ENCODE peak calls at places on chromosomes 3 and 15, in four cellular contexts. G is breast epithelium, J is psoas muscle, V is A549. C is an unnamed sample.
A peak's percentile ranks its signal among the peaks of the same experiment; 100 is the strongest.

GRCh38 chr3:56855856-56856538 is 54.2 kb upstream of the ARHGEF3 start:
- DNase-seq in G (no peak), J (peak; percentile 24), V (no peak), C (no peak)

GRCh38 chr15:89096664-89097063 is 8.4 kb downstream of the ABHD2 start:
- DNase-seq in G (no peak), J (no peak), V (no peak), C (no peak)

GRCh38 chr15:81054236-81054635 is 53.5 kb downstream of the TLNRD1 start:
- DNase-seq in G (no peak), J (no peak), V (no peak), C (no peak)

GRCh38 chr3:113035387-113035982 is 44.7 kb downstream of the GTPBP8 start:
- DNase-seq in G (no peak), J (no peak), V (peak; percentile 64), C (peak; percentile 30)

GRCh38 chr3:12994357-12994606 is 78.9 kb downstream of the IQSEC1 start:
- DNase-seq in G (no peak), J (peak; percentile 63), V (peak; percentile 60), C (no peak)

GRCh38 chr3:37592328-37592727 is 269.4 kb upstream of the CTDSPL start:
- DNase-seq in G (no peak), J (no peak), V (no peak), C (no peak)

GRCh38 chr3:141094851-141095545 is 43.9 kb downstream of the SPSB4 start:
- DNase-seq in G (no peak), J (peak; percentile 81), V (no peak), C (no peak)

GRCh38 chr15:100958326-100959065 is 39.3 kb downstream of the LRRK1 start:
- DNase-seq in G (no peak), J (no peak), V (peak; percentile 77), C (no peak)

GRCh38 chr3:81554805-81555204 is 206.6 kb downstream of the GBE1 start:
- DNase-seq in G (no peak), J (no peak), V (no peak), C (no peak)

GRCh38 chr15:65903296-65904073 is 34.2 kb downstream of the RAB11A start:
- DNase-seq in G (no peak), J (no peak), V (no peak), C (no peak)

GRCh38 chr3:17023006-17023664 is 138.4 kb downstream of the PLCL2 start:
- DNase-seq in G (no peak), J (no peak), V (no peak), C (no peak)

GRCh38 chr3:138078096-138078495 is 37.3 kb downstream of the DZIP1L start:
- DNase-seq in G (no peak), J (no peak), V (no peak), C (no peak)

GRCh38 chr3:154247806-154248480 is 76.3 kb downstream of the DHX36 start:
- DNase-seq in G (no peak), J (no peak), V (no peak), C (no peak)

GRCh38 chr3:37923576-37923926 is 61.9 kb downstream of the CTDSPL start:
- DNase-seq in G (no peak), J (no peak), V (no peak), C (no peak)

GRCh38 chr15:65641723-65642475 is 20.2 kb downstream of the SLC24A1 start:
- DNase-seq in G (no peak), J (no peak), V (no peak), C (no peak)

GRCh38 chr15:29601811-29602210 is 220.5 kb downstream of the TJP1 start:
- DNase-seq in G (no peak), J (no peak), V (no peak), C (no peak)

GRCh38 chr3:113532698-113533533 is 561 bp downstream of the SIDT1 start:
- DNase-seq in G (no peak), J (peak; percentile 29), V (peak; percentile 20), C (peak; percentile 29)

GRCh38 chr15:42621386-42621785 is 46.0 kb downstream of the STARD9 start:
- DNase-seq in G (no peak), J (no peak), V (no peak), C (no peak)

GRCh38 chr15:72155021-72155621 is 36.9 kb downstream of the SENP8 start:
- DNase-seq in G (peak; percentile 97), J (peak; percentile 57), V (peak; percentile 35), C (no peak)

GRCh38 chr15:46174122-46174521 is 539.3 kb downstream of the SQOR start:
- DNase-seq in G (no peak), J (no peak), V (no peak), C (no peak)
- H3K9me3 ChIP-seq in G (peaks cover 3% of the 10 kb centered on the region), J (peaks cover 14% of the 10 kb centered on the region), V (no peaks in the 10 kb centered on the region), C (peaks cover 3% of the 10 kb centered on the region)

DNA sequence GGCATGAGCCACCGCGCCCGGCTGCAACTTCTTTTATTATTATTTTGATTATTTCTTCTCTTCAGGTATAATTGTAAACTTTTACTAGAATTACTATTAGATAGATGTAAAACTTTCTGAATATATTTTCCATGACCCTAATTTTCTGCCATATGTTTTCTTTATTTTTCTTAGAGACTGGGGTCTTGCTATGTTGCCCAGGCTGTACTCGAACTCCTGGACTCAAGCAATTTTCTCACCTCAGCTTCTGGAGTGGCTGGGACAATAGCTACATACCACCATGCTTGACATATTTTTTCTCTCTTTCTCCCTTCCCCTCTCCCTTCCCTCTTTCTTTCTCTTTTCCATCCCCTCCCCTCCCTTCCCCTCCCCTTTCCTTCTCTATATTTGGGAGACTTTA is 29.6 kb upstream of the CHST2 start:
- DNase-seq in G (no peak), J (no peak), V (no peak), C (no peak)
- H3K9me3 ChIP-seq in G (no peaks in the 10 kb centered on the region), J (no peaks in the 10 kb centered on the region), V (no peaks in the 10 kb centered on the region), C (no peaks in the 10 kb centered on the region)

DNA sequence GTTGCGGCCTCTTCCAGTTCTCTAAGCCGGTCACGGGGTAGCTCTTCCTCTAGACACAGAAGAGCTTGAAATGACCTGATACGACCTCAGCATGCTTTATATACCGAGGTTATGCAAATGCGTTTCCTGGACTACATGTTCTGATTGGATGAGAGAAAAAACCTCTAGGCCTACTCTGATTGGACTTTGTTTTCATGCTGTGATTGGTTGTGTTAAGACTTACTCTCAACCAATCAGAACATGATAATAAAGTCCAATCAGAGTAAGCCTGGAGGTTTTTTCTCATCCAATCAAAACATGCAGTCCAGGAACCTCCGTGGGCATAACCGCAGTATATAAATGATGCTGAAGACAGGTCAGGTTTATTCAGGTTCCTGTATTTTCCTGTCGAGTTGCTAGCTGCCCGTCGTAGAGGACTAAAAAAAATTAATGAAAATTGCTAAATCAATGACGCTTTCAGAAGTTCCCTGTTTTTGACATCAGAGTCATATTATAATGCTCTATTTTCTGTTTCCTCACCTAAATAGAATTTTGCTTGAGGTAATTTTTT is 177.4 kb downstream of the POTEB3 start:
- DNase-seq in G (no peak), J (no peak), V (no peak), C (no peak)
- H3K9me3 ChIP-seq in G (no peaks in the 10 kb centered on the region), J (no peaks in the 10 kb centered on the region), V (peaks cover 30% of the 10 kb centered on the region), C (no peaks in the 10 kb centered on the region)

GRCh38 chr3:44495636-44496415 is 18.4 kb upstream of the ZNF445 start:
- DNase-seq in G (no peak), J (no peak), V (no peak), C (no peak)
- H3K9me3 ChIP-seq in G (peaks cover 68% of the 10 kb centered on the region), J (peaks cover 39% of the 10 kb centered on the region), V (peaks cover 76% of the 10 kb centered on the region), C (peaks cover 11% of the 10 kb centered on the region)

GRCh38 chr3:104018541-104018940 is 1348.2 kb upstream of the ALCAM start:
- DNase-seq in G (no peak), J (no peak), V (no peak), C (no peak)
- H3K9me3 ChIP-seq in G (peaks cover 4% of the 10 kb centered on the region), J (no peaks in the 10 kb centered on the region), V (no peaks in the 10 kb centered on the region), C (no peaks in the 10 kb centered on the region)

GRCh38 chr3:197378987-197379718 is 80.7 kb upstream of the DLG1 start:
- DNase-seq in G (no peak), J (no peak), V (no peak), C (no peak)
- H3K9me3 ChIP-seq in G (no peaks in the 10 kb centered on the region), J (no peaks in the 10 kb centered on the region), V (no peaks in the 10 kb centered on the region), C (no peaks in the 10 kb centered on the region)

DNA sequence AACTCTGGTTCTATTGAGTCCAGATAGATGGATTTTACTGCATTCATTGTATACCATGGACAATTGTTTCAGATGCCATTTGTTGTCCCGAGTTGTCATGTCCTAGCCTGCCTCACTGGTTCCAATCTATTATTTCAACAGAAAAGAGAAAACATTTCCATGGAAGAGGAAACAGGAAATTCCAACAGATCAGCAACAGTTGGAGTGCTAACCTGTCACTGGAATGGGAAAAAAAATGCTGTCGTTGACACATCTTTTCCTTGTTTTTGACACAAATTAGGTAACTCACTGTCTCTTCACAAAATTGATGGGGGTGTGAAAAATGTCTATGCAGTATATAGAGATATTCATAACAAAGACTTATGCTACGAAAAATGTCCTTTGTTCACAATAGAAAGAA is 432.0 kb upstream of the TBL1XR1 start:
- DNase-seq in G (no peak), J (no peak), V (no peak), C (no peak)
- H3K9me3 ChIP-seq in G (no peaks in the 10 kb centered on the region), J (no peaks in the 10 kb centered on the region), V (no peaks in the 10 kb centered on the region), C (no peaks in the 10 kb centered on the region)

DNA sequence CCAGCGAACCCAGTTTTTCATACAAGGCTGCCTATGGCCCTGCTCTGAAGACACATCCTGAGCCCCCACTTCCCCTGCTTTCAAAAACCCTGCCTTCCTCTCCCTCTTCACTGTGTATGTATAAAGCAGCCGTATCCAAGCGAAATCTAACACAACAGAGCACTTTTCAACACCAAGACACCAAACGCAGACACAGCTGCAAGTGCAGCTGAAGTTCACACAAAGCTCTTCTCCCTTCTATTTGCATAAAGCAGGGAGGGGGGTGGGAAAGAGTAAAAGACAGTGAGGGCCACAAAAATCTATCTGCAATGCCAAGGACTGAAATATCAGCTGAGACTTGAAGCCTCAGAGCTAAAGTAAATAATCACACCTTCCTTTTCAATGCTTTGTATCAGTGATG is 35.1 kb upstream of the CSPG5 start:
- DNase-seq in G (no peak), J (no peak), V (no peak), C (no peak)
- H3K9me3 ChIP-seq in G (no peaks in the 10 kb centered on the region), J (no peaks in the 10 kb centered on the region), V (no peaks in the 10 kb centered on the region), C (no peaks in the 10 kb centered on the region)

GRCh38 chr15:77830041-77830440 is 197.3 kb upstream of the LINGO1 start:
- DNase-seq in G (no peak), J (no peak), V (no peak), C (no peak)
- H3K9me3 ChIP-seq in G (no peaks in the 10 kb centered on the region), J (no peaks in the 10 kb centered on the region), V (no peaks in the 10 kb centered on the region), C (no peaks in the 10 kb centered on the region)

C was measured in T-helper 17 cell.